ENCODE peak calls at places on chromosomes 1 and 21, in ten cellular contexts. E is stimulated activated CD4-positive, alpha-beta T cell treated with anti-CD3 and anti-CD28 coated beads, Interleukin-4, amount 100 ng/mL, for 4 hours; B is T-helper 1 cell; Q is MG63; V is activated CD4-positive, alpha-beta T cell treated with anti-CD3 and anti-CD28 coated beads, Interleukin-2, amount 10 ng/mL, durations not matched to agents 7 days and 5 days; O is skeletal muscle cell; P is tibial nerve; D is ascending aorta; I is body of pancreas; Y is effector memory CD8-positive, alpha-beta T cell. H is an unnamed sample.

GRCh38 chr1:55526716-55527115 is 311.6 kb upstream of the USP24 start:
- DNase-seq in E (no peak), B (no peak), Q (no peak), V (no peak), O (no peak), P (no peak), D (no peak), I (no peak), Y (no peak), H (no peak)

GRCh38 chr1:195899762-195900352 is 708.4 kb downstream of the KCNT2 start:
- DNase-seq in E (no peak), B (no peak), Q (peak), V (no peak), O (no peak), P (no peak), D (no peak), I (no peak), Y (no peak), H (no peak)

GRCh38 chr1:151816964-151817730 is 11.9 kb upstream of the LINGO4 start:
- DNase-seq in E (no peak), B (no peak), Q (no peak), V (no peak), O (no peak), P (no peak), D (no peak), I (no peak), Y (no peak), H (no peak)

GRCh38 chr1:94866178-94866822 is 46.1 kb downstream of the SLC44A3 start:
- DNase-seq in E (no peak), B (no peak), Q (no peak), V (no peak), O (peak), P (no peak), D (no peak), I (no peak), Y (no peak), H (no peak)

GRCh38 chr1:108884968-108885367 is 8.2 kb downstream of the GPSM2 start:
- DNase-seq in E (no peak), B (no peak), Q (no peak), V (no peak), O (no peak), P (no peak), D (no peak), I (no peak), Y (no peak), H (no peak)

GRCh38 chr1:76674689-76675088 is 192.6 kb upstream of the ST6GALNAC5 start:
- DNase-seq in E (no peak), B (no peak), Q (no peak), V (no peak), O (no peak), P (no peak), D (no peak), I (no peak), Y (no peak), H (no peak)

GRCh38 chr1:225918280-225918679 is 5.8 kb downstream of the PYCR2 start:
- DNase-seq in E (no peak), B (no peak), Q (no peak), V (no peak), O (no peak), P (no peak), D (no peak), I (no peak), Y (no peak), H (no peak)

GRCh38 chr1:94093996-94094395 is 27.0 kb downstream of the ABCA4 start:
- DNase-seq in E (no peak), B (no peak), Q (peak), V (no peak), O (peak), P (no peak), D (no peak), I (no peak), Y (no peak), H (no peak)

GRCh38 chr1:181166377-181167196 is 78.1 kb downstream of the IER5 start:
- DNase-seq in E (peak), B (peak), Q (peak), V (peak), O (peak), P (peak), D (peak), I (peak), Y (peak), H (peak)

GRCh38 chr1:111920221-111921024 is 69.0 kb downstream of the KCND3 start:
- DNase-seq in E (no peak), B (no peak), Q (peak), V (no peak), O (no peak), P (no peak), D (peak), I (peak), Y (no peak), H (peak)

GRCh38 chr1:228804640-228805413 is 69.5 kb downstream of the RHOU start:
- DNase-seq in E (no peak), B (peak), Q (no peak), V (peak), O (no peak), P (no peak), D (no peak), I (no peak), Y (no peak), H (peak)

GRCh38 chr1:157691285-157691920 is 9.2 kb downstream of the FCRL3 start:
- DNase-seq in E (no peak), B (no peak), Q (no peak), V (no peak), O (no peak), P (no peak), D (no peak), I (no peak), Y (no peak), H (no peak)

GRCh38 chr1:147541672-147542548 is 609 bp downstream of the BCL9 start:
- DNase-seq in E (peak), B (peak), Q (peak), V (peak), O (peak), P (peak), D (peak), I (peak), Y (no peak), H (no peak)

GRCh38 chr1:91843843-91844242 is 42.1 kb downstream of the TGFBR3 start:
- DNase-seq in E (no peak), B (no peak), Q (no peak), V (no peak), O (no peak), P (no peak), D (no peak), I (no peak), Y (no peak), H (no peak)

GRCh38 chr1:53145942-53146708 is 3.7 kb upstream of the SLC1A7 start:
- DNase-seq in E (no peak), B (no peak), Q (peak), V (no peak), O (peak), P (no peak), D (peak), I (peak), Y (no peak), H (no peak)

GRCh38 chr1:86833461-86834215 is 80.3 kb downstream of the SELENOF start:
- DNase-seq in E (peak), B (peak), Q (peak), V (peak), O (peak), P (peak), D (peak), I (peak), Y (peak), H (peak)

GRCh38 chr21:22516230-22516629 is 1518.0 kb downstream of the NCAM2 start:
- DNase-seq in E (no peak), B (no peak), Q (no peak), V (no peak), O (no peak), P (no peak), D (no peak), I (no peak), Y (no peak), H (no peak)

GRCh38 chr1:170309389-170310013 is 163.7 kb downstream of the NTMT2 start:
- DNase-seq in E (no peak), B (no peak), Q (peak), V (no peak), O (peak), P (no peak), D (peak), I (no peak), Y (no peak), H (no peak)

GRCh38 chr21:21764281-21764680 is 766.1 kb downstream of the NCAM2 start:
- DNase-seq in E (no peak), B (no peak), Q (no peak), V (no peak), O (no peak), P (no peak), D (no peak), I (no peak), Y (no peak), H (no peak)

GRCh38 chr1:86933562-86934377 is 19.3 kb downstream of the HS2ST1 start:
- DNase-seq in E (no peak), B (no peak), Q (no peak), V (no peak), O (no peak), P (no peak), D (no peak), I (no peak), Y (no peak), H (no peak)

GRCh38 chr1:60621524-60621923 is 460.8 kb upstream of the NFIA start:
- DNase-seq in E (no peak), B (no peak), Q (no peak), V (no peak), O (peak), P (no peak), D (no peak), I (peak), Y (no peak), H (peak)

GRCh38 chr1:154454391-154455120 is 47.5 kb upstream of the TDRD10 start:
- DNase-seq in E (no peak), B (no peak), Q (no peak), V (no peak), O (no peak), P (no peak), D (no peak), I (no peak), Y (no peak), H (peak)

GRCh38 chr1:24779689-24780464 is 34.6 kb downstream of the CLIC4 start:
- DNase-seq in E (no peak), B (no peak), Q (no peak), V (no peak), O (no peak), P (no peak), D (no peak), I (no peak), Y (no peak), H (no peak)

GRCh38 chr1:31811605-31812004 is 4.2 kb downstream of the SPOCD1 start:
- DNase-seq in E (no peak), B (no peak), Q (no peak), V (no peak), O (no peak), P (no peak), D (peak), I (no peak), Y (no peak), H (peak)

GRCh38 chr21:31873696-31874599 is 1.1 kb downstream of the HUNK start:
- DNase-seq in E (peak), B (peak), Q (peak), V (peak), O (no peak), P (peak), D (no peak), I (peak), Y (no peak), H (no peak)

H was measured in NCI-H2107.